ENCODE peak calls at places on chromosomes 6 and 20, in seven cellular contexts. One of them, this sample, is unnamed.

GRCh38 chr6:136012948-136013347 is 161.4 kb downstream of the PDE7B start:
- DNase-seq in RPMI8226: no peak
- DNase-seq in body of pancreas: no peak
- DNase-seq in GM12865: no peak
- DNase-seq in fibroblast of gingiva: peak
- DNase-seq in hepatocyte: no peak
- DNase-seq in dermis microvascular lymphatic vessel endothelial cell: no peak
- DNase-seq in this sample: no peak

GRCh38 chr6:25804804-25805203 is 27.0 kb downstream of the SLC17A1 start:
- DNase-seq in RPMI8226: no peak
- DNase-seq in body of pancreas: no peak
- DNase-seq in GM12865: no peak
- DNase-seq in fibroblast of gingiva: no peak
- DNase-seq in hepatocyte: no peak
- DNase-seq in dermis microvascular lymphatic vessel endothelial cell: no peak
- DNase-seq in this sample: no peak

GRCh38 chr6:33140556-33140955 is 51.7 kb downstream of the COL11A2 start:
- DNase-seq in RPMI8226: no peak
- DNase-seq in body of pancreas: no peak
- DNase-seq in GM12865: peak
- DNase-seq in fibroblast of gingiva: no peak
- DNase-seq in hepatocyte: no peak
- DNase-seq in dermis microvascular lymphatic vessel endothelial cell: no peak
- DNase-seq in this sample: no peak

GRCh38 chr6:161228911-161229591 is 44.8 kb downstream of the AGPAT4 start:
- DNase-seq in RPMI8226: no peak
- DNase-seq in body of pancreas: no peak
- DNase-seq in GM12865: peak
- DNase-seq in fibroblast of gingiva: peak
- DNase-seq in hepatocyte: peak
- DNase-seq in dermis microvascular lymphatic vessel endothelial cell: peak
- DNase-seq in this sample: no peak

GRCh38 chr6:110815260-110816109 is at the start of gene CDK19:
- DNase-seq in RPMI8226: peak
- DNase-seq in body of pancreas: peak
- DNase-seq in GM12865: peak
- DNase-seq in fibroblast of gingiva: peak
- DNase-seq in hepatocyte: peak
- DNase-seq in dermis microvascular lymphatic vessel endothelial cell: peak
- DNase-seq in this sample: peak

GRCh38 chr6:11343963-11344714 is 111.7 kb upstream of the NEDD9 start:
- DNase-seq in RPMI8226: no peak
- DNase-seq in body of pancreas: no peak
- DNase-seq in GM12865: no peak
- DNase-seq in fibroblast of gingiva: no peak
- DNase-seq in hepatocyte: peak
- DNase-seq in dermis microvascular lymphatic vessel endothelial cell: no peak
- DNase-seq in this sample: no peak

GRCh38 chr20:59628171-59628570 is 23.8 kb downstream of the PHACTR3 start:
- DNase-seq in RPMI8226: no peak
- DNase-seq in body of pancreas: no peak
- DNase-seq in GM12865: no peak
- DNase-seq in fibroblast of gingiva: no peak
- DNase-seq in hepatocyte: no peak
- DNase-seq in dermis microvascular lymphatic vessel endothelial cell: no peak
- DNase-seq in this sample: no peak

GRCh38 chr6:170043881-170044790 is 246.7 kb downstream of the DLL1 start:
- DNase-seq in RPMI8226: no peak
- DNase-seq in body of pancreas: no peak
- DNase-seq in GM12865: no peak
- DNase-seq in fibroblast of gingiva: no peak
- DNase-seq in hepatocyte: no peak
- DNase-seq in dermis microvascular lymphatic vessel endothelial cell: no peak
- DNase-seq in this sample: no peak

GRCh38 chr6:166575190-166575589 is 11.3 kb downstream of the RAMACL start:
- DNase-seq in RPMI8226: no peak
- DNase-seq in body of pancreas: no peak
- DNase-seq in GM12865: no peak
- DNase-seq in fibroblast of gingiva: peak
- DNase-seq in hepatocyte: no peak
- DNase-seq in dermis microvascular lymphatic vessel endothelial cell: peak
- DNase-seq in this sample: peak

GRCh38 chr20:62141397-62142251 is 1.6 kb downstream of the PSMA7 start:
- DNase-seq in RPMI8226: peak
- DNase-seq in body of pancreas: no peak
- DNase-seq in GM12865: peak
- DNase-seq in fibroblast of gingiva: peak
- DNase-seq in hepatocyte: peak
- DNase-seq in dermis microvascular lymphatic vessel endothelial cell: peak
- DNase-seq in this sample: peak

GRCh38 chr6:2222275-2222842 is 23.0 kb downstream of the GMDS start:
- DNase-seq in RPMI8226: peak
- DNase-seq in body of pancreas: no peak
- DNase-seq in GM12865: no peak
- DNase-seq in fibroblast of gingiva: no peak
- DNase-seq in hepatocyte: no peak
- DNase-seq in dermis microvascular lymphatic vessel endothelial cell: no peak
- DNase-seq in this sample: no peak

GRCh38 chr6:24410622-24411021 is 7.9 kb downstream of the MRS2 start:
- DNase-seq in RPMI8226: no peak
- DNase-seq in body of pancreas: no peak
- DNase-seq in GM12865: no peak
- DNase-seq in fibroblast of gingiva: no peak
- DNase-seq in hepatocyte: no peak
- DNase-seq in dermis microvascular lymphatic vessel endothelial cell: no peak
- DNase-seq in this sample: no peak

GRCh38 chr20:32536861-32537656 is 48.1 kb downstream of the NOL4L start:
- DNase-seq in RPMI8226: peak
- DNase-seq in body of pancreas: peak
- DNase-seq in GM12865: peak
- DNase-seq in fibroblast of gingiva: no peak
- DNase-seq in hepatocyte: peak
- DNase-seq in dermis microvascular lymphatic vessel endothelial cell: no peak
- DNase-seq in this sample: peak

GRCh38 chr6:90179190-90180169 is 117.2 kb downstream of the BACH2 start:
- DNase-seq in RPMI8226: peak
- DNase-seq in body of pancreas: no peak
- DNase-seq in GM12865: peak
- DNase-seq in fibroblast of gingiva: no peak
- DNase-seq in hepatocyte: no peak
- DNase-seq in dermis microvascular lymphatic vessel endothelial cell: no peak
- DNase-seq in this sample: peak

GRCh38 chr6:34696189-34696738 is 303 bp downstream of the ILRUN start:
- DNase-seq in RPMI8226: peak
- DNase-seq in body of pancreas: no peak
- DNase-seq in GM12865: no peak
- DNase-seq in fibroblast of gingiva: peak
- DNase-seq in hepatocyte: peak
- DNase-seq in dermis microvascular lymphatic vessel endothelial cell: peak
- DNase-seq in this sample: peak

GRCh38 chr6:140101367-140101766 is 726.9 kb upstream of the CITED2 start:
- DNase-seq in RPMI8226: peak
- DNase-seq in body of pancreas: no peak
- DNase-seq in GM12865: peak
- DNase-seq in fibroblast of gingiva: no peak
- DNase-seq in hepatocyte: no peak
- DNase-seq in dermis microvascular lymphatic vessel endothelial cell: no peak
- DNase-seq in this sample: no peak

GRCh38 chr6:11378639-11379038 is 146.2 kb upstream of the NEDD9 start:
- DNase-seq in RPMI8226: no peak
- DNase-seq in body of pancreas: no peak
- DNase-seq in GM12865: no peak
- DNase-seq in fibroblast of gingiva: no peak
- DNase-seq in hepatocyte: no peak
- DNase-seq in dermis microvascular lymphatic vessel endothelial cell: no peak
- DNase-seq in this sample: no peak

GRCh38 chr20:7806831-7807230 is 133.4 kb downstream of the HAO1 start:
- DNase-seq in RPMI8226: no peak
- DNase-seq in body of pancreas: no peak
- DNase-seq in GM12865: no peak
- DNase-seq in fibroblast of gingiva: no peak
- DNase-seq in hepatocyte: no peak
- DNase-seq in dermis microvascular lymphatic vessel endothelial cell: peak
- DNase-seq in this sample: peak

GRCh38 chr6:43702522-43703440 is 15.2 kb upstream of the MRPS18A start:
- DNase-seq in RPMI8226: no peak
- DNase-seq in body of pancreas: peak
- DNase-seq in GM12865: peak
- DNase-seq in fibroblast of gingiva: peak
- DNase-seq in hepatocyte: peak
- DNase-seq in dermis microvascular lymphatic vessel endothelial cell: peak
- DNase-seq in this sample: peak

GRCh38 chr6:42451146-42451594 is 556 bp downstream of the TRERF1 start:
- DNase-seq in RPMI8226: no peak
- DNase-seq in body of pancreas: no peak
- DNase-seq in GM12865: peak
- DNase-seq in fibroblast of gingiva: no peak
- DNase-seq in hepatocyte: no peak
- DNase-seq in dermis microvascular lymphatic vessel endothelial cell: no peak
- DNase-seq in this sample: peak

GRCh38 chr6:49553353-49553752 is 2.9 kb downstream of the C6orf141 start:
- DNase-seq in RPMI8226: no peak
- DNase-seq in body of pancreas: no peak
- DNase-seq in GM12865: no peak
- DNase-seq in fibroblast of gingiva: no peak
- DNase-seq in hepatocyte: no peak
- DNase-seq in dermis microvascular lymphatic vessel endothelial cell: peak
- DNase-seq in this sample: peak

GRCh38 chr6:36839819-36840379 is 655 bp upstream of the CPNE5 start:
- DNase-seq in RPMI8226: peak
- DNase-seq in body of pancreas: peak
- DNase-seq in GM12865: peak
- DNase-seq in fibroblast of gingiva: peak
- DNase-seq in hepatocyte: peak
- DNase-seq in dermis microvascular lymphatic vessel endothelial cell: peak
- DNase-seq in this sample: peak

GRCh38 chr6:137261393-137262154 is 42.4 kb upstream of the IFNGR1 start:
- DNase-seq in RPMI8226: no peak
- DNase-seq in body of pancreas: no peak
- DNase-seq in GM12865: peak
- DNase-seq in fibroblast of gingiva: peak
- DNase-seq in hepatocyte: peak
- DNase-seq in dermis microvascular lymphatic vessel endothelial cell: peak
- DNase-seq in this sample: peak

GRCh38 chr6:160013987-160014868 is 45.3 kb downstream of the IGF2R start:
- DNase-seq in RPMI8226: no peak
- DNase-seq in body of pancreas: no peak
- DNase-seq in GM12865: no peak
- DNase-seq in fibroblast of gingiva: no peak
- DNase-seq in hepatocyte: no peak
- DNase-seq in dermis microvascular lymphatic vessel endothelial cell: no peak
- DNase-seq in this sample: peak

GRCh38 chr6:53582963-53583362 is 38.1 kb upstream of the GCLC start:
- DNase-seq in RPMI8226: no peak
- DNase-seq in body of pancreas: no peak
- DNase-seq in GM12865: no peak
- DNase-seq in fibroblast of gingiva: no peak
- DNase-seq in hepatocyte: no peak
- DNase-seq in dermis microvascular lymphatic vessel endothelial cell: no peak
- DNase-seq in this sample: no peak

GRCh38 chr6:160138839-160139419 is 17.3 kb downstream of the SLC22A1 start:
- DNase-seq in RPMI8226: no peak
- DNase-seq in body of pancreas: no peak
- DNase-seq in GM12865: no peak
- DNase-seq in fibroblast of gingiva: no peak
- DNase-seq in hepatocyte: no peak
- DNase-seq in dermis microvascular lymphatic vessel endothelial cell: no peak
- DNase-seq in this sample: no peak

GRCh38 chr6:28710466-28711191 is 184.9 kb downstream of the GPX5 start:
- DNase-seq in RPMI8226: peak
- DNase-seq in body of pancreas: no peak
- DNase-seq in GM12865: peak
- DNase-seq in fibroblast of gingiva: peak
- DNase-seq in hepatocyte: peak
- DNase-seq in dermis microvascular lymphatic vessel endothelial cell: no peak
- DNase-seq in this sample: peak

GRCh38 chr6:118263929-118264486 is 284.1 kb upstream of the PLN start:
- DNase-seq in RPMI8226: no peak
- DNase-seq in body of pancreas: no peak
- DNase-seq in GM12865: peak
- DNase-seq in fibroblast of gingiva: no peak
- DNase-seq in hepatocyte: peak
- DNase-seq in dermis microvascular lymphatic vessel endothelial cell: peak
- DNase-seq in this sample: no peak

This sample was measured in lung microvascular endothelial cell.